ENCODE peak calls at places on chromosomes 11 and 22, in six cellular contexts. B is AG04450, O is tibial artery, Z is glutamatergic neuron, I is progenitor cell of endocrine pancreas, H is K562. V is an unnamed sample.

GRCh38 chr22:45934659-45935341 is 42.2 kb downstream of the WNT7B start:
- DNase-seq in B (peak), O (no peak), Z (no peak), I (no peak), H (no peak), V (no peak)

GRCh38 chr22:17347724-17348123 is 21.5 kb upstream of the CECR2 start:
- DNase-seq in B (no peak), O (no peak), Z (no peak), I (no peak), H (no peak), V (no peak)

GRCh38 chr11:121841487-121842167 is 274.4 kb downstream of the BLID start:
- DNase-seq in B (peak), O (no peak), Z (no peak), I (no peak), H (no peak), V (no peak)

GRCh38 chr11:94656968-94657367 is 89.8 kb downstream of the PIWIL4 start:
- DNase-seq in B (no peak), O (no peak), Z (no peak), I (no peak), H (no peak), V (no peak)

GRCh38 chr11:79438631-79439429 is 2.0 kb downstream of the TENM4 start:
- DNase-seq in B (no peak), O (peak), Z (peak), I (no peak), H (no peak), V (no peak)

GRCh38 chr11:73152861-73153483 is 10.9 kb upstream of the FCHSD2 start:
- DNase-seq in B (no peak), O (no peak), Z (no peak), I (no peak), H (no peak), V (no peak)

GRCh38 chr11:13183094-13183825 is 94.3 kb upstream of the BMAL1 start:
- DNase-seq in B (no peak), O (no peak), Z (no peak), I (no peak), H (no peak), V (no peak)

GRCh38 chr11:2578934-2579280 is 120.9 kb downstream of the KCNQ1OT1 start:
- DNase-seq in B (no peak), O (no peak), Z (no peak), I (no peak), H (no peak), V (no peak)

GRCh38 chr11:82988936-82989627 is 82.6 kb downstream of the RAB30 start:
- DNase-seq in B (no peak), O (no peak), Z (no peak), I (no peak), H (peak), V (peak)

GRCh38 chr22:45083659-45084305 is 74.0 kb upstream of the PHF21B start:
- DNase-seq in B (no peak), O (no peak), Z (no peak), I (no peak), H (no peak), V (no peak)

GRCh38 chr11:96744697-96745096 is 354.9 kb downstream of the JRKL start:
- DNase-seq in B (no peak), O (no peak), Z (no peak), I (no peak), H (no peak), V (no peak)

GRCh38 chr11:112555491-112556364 is 295.1 kb upstream of the PLET1 start:
- DNase-seq in B (no peak), O (peak), Z (peak), I (peak), H (peak), V (peak)

GRCh38 chr11:88414385-88414861 is 76.9 kb upstream of the CTSC start:
- DNase-seq in B (no peak), O (peak), Z (no peak), I (no peak), H (no peak), V (no peak)

GRCh38 chr11:64095286-64095825 is 59.6 kb downstream of the FLRT1 start:
- DNase-seq in B (no peak), O (no peak), Z (no peak), I (no peak), H (no peak), V (no peak)

GRCh38 chr11:118339281-118340045 is 3.0 kb downstream of the CD3D start:
- DNase-seq in B (no peak), O (no peak), Z (no peak), I (no peak), H (peak), V (no peak)

GRCh38 chr11:130979386-130979972 is 63.2 kb upstream of the SNX19 start:
- DNase-seq in B (peak), O (no peak), Z (no peak), I (no peak), H (peak), V (no peak)

GRCh38 chr22:21762712-21763581 is 27.4 kb upstream of the YPEL1 start:
- DNase-seq in B (no peak), O (no peak), Z (no peak), I (no peak), H (no peak), V (no peak)

GRCh38 chr11:130194241-130195023 is 34.9 kb downstream of the ST14 start:
- DNase-seq in B (no peak), O (no peak), Z (no peak), I (no peak), H (no peak), V (no peak)

GRCh38 chr22:46477967-46478635 is 59.3 kb downstream of the CELSR1 start:
- DNase-seq in B (no peak), O (no peak), Z (no peak), I (no peak), H (no peak), V (no peak)

GRCh38 chr22:40525250-40525884 is 111.2 kb downstream of the MRTFA start:
- DNase-seq in B (no peak), O (peak), Z (peak), I (no peak), H (peak), V (peak)

GRCh38 chr11:56932572-56933235 is 56.0 kb upstream of the OR5AK2 start:
- DNase-seq in B (no peak), O (no peak), Z (no peak), I (no peak), H (no peak), V (no peak)

GRCh38 chr11:86798988-86799387 is 1.4 kb upstream of the PRSS23 start:
- DNase-seq in B (peak), O (no peak), Z (no peak), I (no peak), H (no peak), V (no peak)

GRCh38 chr11:70699294-70700221 is 301.2 kb downstream of the CTTN start:
- DNase-seq in B (no peak), O (no peak), Z (no peak), I (no peak), H (peak), V (no peak)

GRCh38 chr11:111620518-111620917 is 18.3 kb downstream of the SIK2 start:
- DNase-seq in B (no peak), O (no peak), Z (no peak), I (no peak), H (no peak), V (no peak)

GRCh38 chr22:42317691-42318547 is 47.5 kb upstream of the TCF20 start:
- DNase-seq in B (no peak), O (no peak), Z (no peak), I (no peak), H (no peak), V (no peak)

GRCh38 chr22:38112361-38112760 is 1.9 kb upstream of the BAIAP2L2 start:
- DNase-seq in B (no peak), O (no peak), Z (no peak), I (no peak), H (no peak), V (no peak)

GRCh38 chr11:75565221-75565814 is 3.3 kb downstream of the SERPINH1 start:
- DNase-seq in B (no peak), O (peak), Z (no peak), I (no peak), H (no peak), V (no peak)

DNA sequence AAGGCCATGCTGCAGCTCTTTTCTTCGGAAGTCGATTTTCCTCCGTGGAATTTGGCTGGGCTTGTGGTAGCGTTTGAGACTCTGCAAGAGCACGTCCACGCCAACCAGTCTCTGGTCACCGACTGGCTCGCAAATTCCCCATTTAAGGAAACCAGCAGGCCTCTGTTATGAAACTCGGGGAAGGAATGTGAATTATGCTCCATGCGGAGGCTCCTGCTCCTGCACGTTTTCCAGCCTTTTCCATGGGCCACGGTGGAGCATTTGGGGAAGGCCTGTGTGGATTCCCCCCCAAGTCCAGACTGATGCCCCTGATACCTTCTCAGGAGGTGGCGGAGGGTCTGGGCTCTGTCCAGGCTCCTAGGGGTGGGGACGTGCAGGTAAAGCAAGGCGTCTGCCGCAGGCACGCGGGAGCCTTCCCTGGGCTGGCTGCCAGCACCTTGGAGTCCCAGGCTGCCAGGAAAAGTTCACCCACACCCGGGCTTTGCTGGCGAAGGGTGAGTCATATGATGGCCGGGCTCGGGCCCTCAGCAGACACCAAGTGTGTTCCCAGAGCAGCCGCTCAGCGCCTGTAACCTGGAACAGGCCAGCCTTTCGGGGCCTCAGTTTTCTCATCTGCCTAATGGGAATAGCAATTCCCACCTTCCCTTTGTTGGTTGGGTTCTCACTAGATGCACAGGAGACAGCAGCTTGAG is 41.9 kb downstream of the LRP5 start:
- DNase-seq in B (peak), O (peak), Z (no peak), I (no peak), H (no peak), V (no peak)
- TF ChIP-seq CTCF in B (no peak), O (peak), Z (no peak), I (no peak), H (no peak), V (no peak)

GRCh38 chr11:58286249-58286648 is 18.2 kb upstream of the OR10W1 start:
- DNase-seq in B (peak), O (no peak), Z (no peak), I (no peak), H (peak), V (no peak)
- TF ChIP-seq CTCF in B (peak), O (no peak), Z (peak), I (peak), H (peak), V (peak)

GRCh38 chr22:43800970-43801369 is 11.1 kb downstream of the EFCAB6 start:
- DNase-seq in B (no peak), O (no peak), Z (no peak), I (no peak), H (no peak), V (no peak)

GRCh38 chr22:43798492-43798891 is 13.6 kb downstream of the EFCAB6 start:
- DNase-seq in B (no peak), O (no peak), Z (no peak), I (no peak), H (no peak), V (no peak)

GRCh38 chr22:43795320-43795719 is 16.8 kb downstream of the EFCAB6 start:
- DNase-seq in B (no peak), O (no peak), Z (no peak), I (no peak), H (no peak), V (no peak)

GRCh38 chr22:43792905-43793304 is 19.2 kb downstream of the EFCAB6 start:
- DNase-seq in B (no peak), O (no peak), Z (no peak), I (no peak), H (no peak), V (no peak)

GRCh38 chr22:43796567-43796966 is 15.5 kb downstream of the EFCAB6 start:
- DNase-seq in B (peak), O (no peak), Z (no peak), I (no peak), H (no peak), V (no peak)
- TF ChIP-seq CTCF in B (peak), O (no peak), Z (no peak), I (peak), H (peak), V (peak)

GRCh38 chr11:1387961-1388762 is 1.6 kb upstream of the BRSK2 start:
- DNase-seq in B (no peak), O (no peak), Z (peak), I (no peak), H (no peak), V (no peak)
- TF ChIP-seq CTCF in B (no peak), O (no peak), Z (no peak), I (no peak), H (no peak), V (peak)